ENCODE peak calls at places on chromosomes 2 and 18, in nine cellular contexts. F, D, N, W, U, L, G, S and H are unnamed samples.

GRCh38 chr2:82524826-82525225 is 1934.3 kb downstream of the SUCLG1 start:
- DNase-seq in W (no peak), N (no peak), S (no peak), U (no peak), G (no peak), D (no peak), L (no peak), F (no peak), H (no peak)

GRCh38 chr2:31170071-31170698 is 31.9 kb upstream of the GALNT14 start:
- DNase-seq in D (peak), L (peak), F (no peak), N (peak), U (peak), S (peak), W (peak), G (peak), H (peak)

GRCh38 chr2:75428627-75429026 is 132.1 kb downstream of the EVA1A start:
- DNase-seq in F (no peak), S (no peak), L (no peak), U (no peak), W (no peak), G (no peak), N (no peak), D (no peak), H (no peak)

GRCh38 chr2:240988571-240989271 is 9.7 kb upstream of the SNED1 start:
- DNase-seq in S (no peak), L (no peak), W (no peak), D (no peak), F (no peak), U (no peak), N (no peak), G (no peak), H (no peak)

GRCh38 chr2:1655461-1655860 is 88.9 kb downstream of the PXDN start:
- DNase-seq in N (no peak), W (no peak), S (no peak), G (peak), L (no peak), D (no peak), U (no peak), F (no peak), H (no peak)

GRCh38 chr18:41645600-41646360 is 309.3 kb upstream of the PIK3C3 start:
- DNase-seq in W (peak), G (no peak), U (no peak), N (no peak), L (no peak), F (no peak), D (no peak), S (no peak), H (no peak)

GRCh38 chr2:47818777-47819176 is 35.8 kb downstream of the MSH6 start:
- DNase-seq in G (no peak), L (no peak), S (no peak), W (no peak), D (no peak), N (no peak), F (no peak), U (no peak), H (no peak)

GRCh38 chr2:144939590-144939989 is 419.7 kb upstream of the ZEB2 start:
- DNase-seq in L (no peak), N (no peak), F (no peak), D (no peak), S (no peak), U (no peak), W (no peak), G (no peak), H (no peak)

GRCh38 chr2:129732630-129733026 is 246.8 kb upstream of the RAB6C start:
- DNase-seq in F (no peak), U (no peak), N (no peak), D (no peak), G (no peak), W (no peak), S (no peak), L (no peak), H (no peak)

GRCh38 chr2:148487439-148487838 is 157.1 kb upstream of the EPC2 start:
- DNase-seq in U (no peak), F (no peak), W (no peak), L (no peak), S (no peak), N (no peak), G (no peak), D (no peak), H (no peak)

GRCh38 chr2:176432439-176432838 is 163.2 kb downstream of the MTX2 start:
- DNase-seq in G (no peak), D (no peak), L (no peak), S (no peak), N (no peak), U (no peak), F (no peak), W (no peak), H (no peak)

GRCh38 chr2:202377308-202377736 is 1.2 kb downstream of the BMPR2 start:
- DNase-seq in F (peak), W (peak), S (no peak), G (peak), N (peak), L (peak), D (peak), U (peak), H (peak)

GRCh38 chr18:50162486-50163304 is 32.3 kb downstream of the MYO5B start:
- DNase-seq in N (no peak), F (no peak), G (no peak), S (no peak), D (no peak), U (no peak), L (no peak), W (no peak), H (no peak)

GRCh38 chr2:158600155-158600802 is 143.5 kb downstream of the PKP4 start:
- DNase-seq in G (no peak), L (no peak), N (peak), U (peak), D (no peak), F (no peak), S (peak), W (no peak), H (no peak)

GRCh38 chr2:129765326-129766158 is 213.9 kb upstream of the RAB6C start:
- DNase-seq in N (no peak), S (no peak), D (no peak), U (no peak), G (no peak), F (no peak), W (no peak), L (no peak), H (no peak)

GRCh38 chr2:28952806-28953190 is 28.3 kb upstream of the TOGARAM2 start:
- DNase-seq in N (no peak), D (no peak), L (no peak), W (peak), G (no peak), U (no peak), S (no peak), F (no peak), H (no peak)

GRCh38 chr2:156476516-156477206 is 40.5 kb downstream of the GPD2 start:
- DNase-seq in W (no peak), D (no peak), U (no peak), S (no peak), F (no peak), L (no peak), N (no peak), G (no peak), H (no peak)

GRCh38 chr2:27715318-27716165 is 51.9 kb downstream of the SLC4A1AP start:
- DNase-seq in L (peak), N (peak), W (no peak), U (no peak), G (no peak), D (peak), F (peak), S (no peak), H (no peak)

GRCh38 chr2:121150126-121150525 is 134.9 kb downstream of the TFCP2L1 start:
- DNase-seq in L (no peak), N (no peak), F (no peak), S (no peak), G (no peak), D (no peak), W (no peak), U (no peak), H (no peak)

GRCh38 chr2:154187948-154188347 is 316.2 kb downstream of the GALNT13 start:
- DNase-seq in L (no peak), F (no peak), W (no peak), N (no peak), G (no peak), D (no peak), U (no peak), S (no peak), H (no peak)

GRCh38 chr18:45820144-45820745 is 5.2 kb upstream of the SIGLEC15 start:
- DNase-seq in F (no peak), S (no peak), N (no peak), G (no peak), D (no peak), U (no peak), L (no peak), W (no peak), H (no peak)

GRCh38 chr2:152061383-152061782 is 37.5 kb downstream of the CACNB4 start:
- DNase-seq in W (no peak), U (no peak), G (no peak), D (no peak), F (no peak), S (no peak), N (no peak), L (no peak), H (no peak)

GRCh38 chr2:218252509-218253247 is 8.1 kb upstream of the GPBAR1 start:
- DNase-seq in W (peak), U (no peak), S (no peak), F (no peak), D (no peak), L (no peak), G (no peak), N (no peak), H (no peak)

GRCh38 chr2:2921011-2921720 is 456.5 kb downstream of the EIPR1 start:
- DNase-seq in N (no peak), U (no peak), L (no peak), W (no peak), F (no peak), G (no peak), D (no peak), S (no peak), H (no peak)

GRCh38 chr18:46264255-46264654 is 160.1 kb downstream of the HAUS1 start:
- DNase-seq in N (no peak), U (no peak), L (peak), F (no peak), D (no peak), G (no peak), S (no peak), W (no peak), H (no peak)

GRCh38 chr2:71743995-71744675 is 290.8 kb downstream of the DYSF start:
- DNase-seq in L (no peak), S (no peak), D (no peak), F (no peak), G (no peak), U (no peak), W (no peak), N (no peak), H (no peak)

GRCh38 chr2:146651361-146651760 is 1193.5 kb upstream of the ACVR2A start:
- DNase-seq in F (no peak), L (no peak), U (no peak), G (no peak), N (no peak), W (no peak), S (no peak), D (no peak), H (no peak)

GRCh38 chr2:233404227-233404626 is 49.9 kb downstream of the DGKD start:
- DNase-seq in L (peak), U (peak), N (no peak), D (no peak), W (peak), G (no peak), F (no peak), S (no peak), H (no peak)

GRCh38 chr2:6750389-6751158 is 115.1 kb downstream of the CMPK2 start:
- DNase-seq in W (no peak), D (no peak), G (no peak), U (no peak), F (no peak), L (no peak), S (no peak), N (no peak), H (no peak)

GRCh38 chr18:55786651-55787272 is 198.8 kb upstream of the TCF4 start:
- DNase-seq in D (no peak), G (no peak), S (no peak), W (no peak), L (no peak), U (no peak), F (no peak), N (no peak), H (no peak)

GRCh38 chr18:24878289-24878688 is 417.9 kb downstream of the HRH4 start:
- DNase-seq in L (peak), S (no peak), U (no peak), G (no peak), W (no peak), D (no peak), N (peak), F (no peak), H (peak)

GRCh38 chr2:3449106-3449505 is 69.6 kb downstream of the TRAPPC12 start:
- DNase-seq in W (no peak), L (no peak), S (no peak), U (no peak), D (no peak), G (no peak), F (no peak), N (no peak), H (no peak)

GRCh38 chr2:3584076-3584475 is 9.0 kb downstream of the RPS7 start:
- DNase-seq in D (no peak), U (no peak), W (no peak), S (no peak), L (no peak), F (no peak), N (no peak), G (no peak), H (no peak)

GRCh38 chr18:28999711-29000110 is 822.8 kb upstream of the CDH2 start:
- DNase-seq in W (no peak), U (no peak), N (no peak), F (no peak), D (no peak), L (no peak), G (no peak), S (no peak), H (no peak)

GRCh38 chr18:28995319-28995718 is 818.4 kb upstream of the CDH2 start:
- DNase-seq in L (no peak), W (no peak), S (no peak), G (no peak), N (no peak), U (no peak), D (no peak), F (no peak), H (no peak)
- TF ChIP-seq CTCF in L (peak), W (no peak), S (peak), G (peak), N (no peak), U (no peak), D (no peak), F (no peak), H (peak)

GRCh38 chr2:177817300-177817699 is 255.3 kb downstream of the PDE11A start:
- DNase-seq in F (no peak), N (no peak), U (no peak), D (no peak), S (no peak), L (no peak), G (no peak), W (no peak), H (no peak)

GRCh38 chr2:177816740-177817139 is 255.8 kb downstream of the PDE11A start:
- DNase-seq in W (no peak), N (no peak), G (no peak), S (no peak), D (no peak), L (no peak), U (no peak), F (no peak), H (no peak)

GRCh38 chr2:177818412-177818811 is 254.2 kb downstream of the PDE11A start:
- DNase-seq in W (no peak), F (no peak), L (no peak), N (no peak), D (no peak), S (no peak), G (no peak), U (no peak), H (no peak)

GRCh38 chr2:177808984-177809809 is 263.4 kb downstream of the PDE11A start:
- DNase-seq in G (no peak), D (no peak), F (no peak), W (no peak), U (no peak), N (no peak), L (no peak), S (no peak), H (no peak)

DNA sequence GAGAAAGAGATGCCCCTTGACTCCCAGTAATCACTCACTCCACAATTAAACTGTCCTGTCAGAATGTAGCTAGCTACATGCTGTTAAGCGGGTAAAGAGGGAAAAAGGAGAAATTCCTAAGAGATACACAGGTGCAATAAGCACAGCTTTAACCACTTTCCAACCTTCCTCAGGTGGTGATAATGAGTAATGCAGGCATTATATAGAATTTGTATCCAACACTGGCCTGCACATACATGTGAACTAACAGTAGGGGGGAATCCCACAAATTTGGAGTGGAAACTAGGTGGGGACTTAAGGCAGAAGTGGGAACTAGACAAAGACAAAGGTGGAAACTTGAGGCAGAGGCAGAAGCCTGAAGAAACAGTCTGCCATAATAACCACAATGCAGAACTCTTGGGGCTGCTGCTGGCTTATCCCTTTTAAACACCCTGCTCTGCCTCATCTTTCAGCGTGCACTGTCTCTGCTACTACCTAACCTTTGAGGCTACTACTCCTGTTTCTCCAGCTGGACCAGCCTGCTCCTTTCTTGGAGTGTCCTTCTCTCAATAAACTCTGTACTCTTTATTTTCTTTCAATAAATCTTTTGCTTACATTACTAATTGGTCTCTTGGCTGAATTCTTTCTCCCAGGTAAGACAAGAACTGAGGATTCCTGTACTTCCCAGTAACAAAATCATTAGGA is 259.7 kb downstream of the PDE11A start:
- DNase-seq in L (peak), U (no peak), D (no peak), F (no peak), W (no peak), N (no peak), G (no peak), S (no peak), H (no peak)
- TF ChIP-seq CTCF in L (no peak), U (no peak), D (no peak), F (no peak), W (no peak), N (no peak), G (peak), S (no peak), H (no peak)

DNA sequence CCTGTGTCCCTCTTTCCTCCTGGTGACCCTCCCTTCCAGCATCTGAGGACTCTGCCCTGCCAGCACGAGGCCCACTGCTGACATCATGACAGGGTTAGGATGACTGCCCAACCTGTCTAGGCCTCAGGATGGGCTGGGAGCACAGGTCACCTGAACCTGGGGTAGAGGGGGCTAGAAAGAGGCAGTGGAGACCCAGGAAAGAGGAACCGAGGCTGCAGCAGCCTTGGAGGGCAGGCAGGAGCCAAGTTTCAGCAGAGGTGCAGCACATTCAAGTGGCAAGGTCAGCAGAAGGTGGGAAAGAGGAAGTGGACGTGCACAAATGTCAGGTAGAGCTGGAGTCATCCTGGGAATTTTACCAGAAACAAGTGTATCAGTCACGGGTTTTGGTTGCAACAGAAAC is 13.7 kb upstream of the RAB10 start:
- DNase-seq in W (peak), F (no peak), U (no peak), N (no peak), G (no peak), S (no peak), L (no peak), D (no peak), H (no peak)
- TF ChIP-seq CTCF in W (no peak), F (no peak), U (no peak), N (no peak), G (no peak), S (no peak), L (no peak), D (no peak), H (no peak)

DNA sequence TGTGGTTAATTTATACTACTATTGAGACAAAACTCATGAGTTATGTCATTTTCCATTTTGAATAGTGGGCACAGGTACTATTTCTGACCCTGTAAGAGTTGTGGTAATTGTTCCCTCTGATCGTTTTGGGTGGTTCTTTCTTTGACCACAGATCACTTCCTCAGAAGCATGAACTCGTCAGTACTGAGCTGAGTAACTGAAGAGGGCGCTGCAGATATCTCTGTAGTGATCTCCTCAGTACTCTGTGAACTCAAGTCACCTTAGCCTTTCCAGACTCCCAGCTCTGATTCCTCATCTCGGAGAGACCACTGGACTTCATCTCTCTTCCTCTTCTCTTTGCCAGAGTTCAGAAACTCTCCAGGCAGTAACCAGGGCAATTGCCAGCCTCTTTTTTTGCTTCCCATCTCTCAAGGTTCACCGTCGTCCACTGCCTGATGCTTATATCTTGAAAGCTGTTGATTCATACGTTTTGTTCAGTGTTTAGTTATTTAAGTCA is 9.4 kb upstream of the IL1RL1 start:
- DNase-seq in L (peak), N (no peak), D (peak), U (peak), F (no peak), S (no peak), W (peak), G (peak), H (peak)
- TF ChIP-seq CTCF in L (peak), N (peak), D (peak), U (peak), F (peak), S (peak), W (peak), G (peak), H (peak)

DNA sequence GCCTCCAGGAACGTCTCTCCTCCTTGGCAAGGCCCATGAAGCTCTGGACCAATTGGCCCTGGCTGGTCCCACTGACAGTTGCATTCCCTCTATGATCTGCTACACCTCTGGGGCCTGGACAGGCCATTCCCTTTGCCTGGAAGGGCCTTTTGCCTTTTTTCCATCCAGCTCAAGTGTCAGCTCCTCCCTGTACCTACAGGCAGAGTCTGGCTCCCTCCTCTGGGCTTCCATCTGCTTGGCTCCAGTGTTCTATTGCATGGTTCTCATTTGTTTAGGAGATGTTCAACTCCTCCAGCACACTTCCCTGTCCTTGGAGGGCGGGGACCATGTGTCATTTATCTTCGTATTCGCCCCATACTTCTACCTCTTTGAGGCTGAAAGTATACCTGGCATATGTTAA is 61.1 kb downstream of the PRKCE start:
- DNase-seq in S (no peak), F (no peak), W (no peak), L (no peak), N (no peak), U (no peak), D (no peak), G (no peak), H (no peak)
- TF ChIP-seq CTCF in S (no peak), F (no peak), W (no peak), L (no peak), N (no peak), U (no peak), D (no peak), G (no peak), H (no peak)